ENCODE peak calls at places on chromosomes 1 and 21, in four cellular contexts. U is activated naive CD4-positive, alpha-beta T cell treated with anti-CD3 and anti-CD28 coated beads, Interleukin-2, amount 50 U/mL, for 16 hours; P is HTR-8/SVneo; M is effector CD4-positive, alpha-beta T cell. Q is an unnamed sample.

GRCh38 chr1:152481869-152482664 is 28.5 kb upstream of the LCE5A start:
- DNase-seq in M (no peak), P (no peak), U (no peak), Q (no peak)

GRCh38 chr1:171841931-171842723 is 829 bp downstream of the DNM3 start:
- DNase-seq in M (peak), U (peak), P (no peak), Q (peak)

GRCh38 chr1:170910273-170910672 is 25.1 kb upstream of the MROH9 start:
- DNase-seq in U (no peak), P (no peak), M (no peak), Q (no peak)

GRCh38 chr1:185574139-185574835 is 159.9 kb upstream of the HMCN1 start:
- DNase-seq in P (no peak), U (no peak), M (no peak), Q (no peak)

GRCh38 chr21:29326914-29327554 is 28.3 kb downstream of the BACH1 start:
- DNase-seq in P (no peak), M (no peak), U (no peak), Q (no peak)

GRCh38 chr1:181255270-181255929 is 166.9 kb downstream of the IER5 start:
- DNase-seq in M (no peak), U (no peak), P (peak), Q (no peak)

GRCh38 chr1:17189632-17190525 is 15.0 kb upstream of the PADI1 start:
- DNase-seq in U (no peak), P (peak), M (no peak), Q (no peak)

GRCh38 chr1:171290611-171291010 is 23.4 kb upstream of the FMO4 start:
- DNase-seq in M (no peak), U (no peak), P (no peak), Q (no peak)

GRCh38 chr1:147053269-147053668 is 115.1 kb downstream of the NBPF12 start:
- DNase-seq in P (no peak), M (no peak), U (no peak), Q (no peak)

GRCh38 chr1:16249838-16250241 is 12.9 kb upstream of the CPLANE2 start:
- DNase-seq in M (no peak), P (no peak), U (no peak), Q (no peak)

GRCh38 chr1:31981976-31982375 is 31.7 kb upstream of the KHDRBS1 start:
- DNase-seq in M (peak), P (no peak), U (no peak), Q (peak)

GRCh38 chr1:196660912-196661311 is 9.1 kb downstream of the CFH start:
- DNase-seq in U (no peak), P (peak), M (no peak), Q (no peak)

GRCh38 chr1:193318347-193318746 is 131.9 kb upstream of the B3GALT2 start:
- DNase-seq in P (no peak), M (no peak), U (no peak), Q (no peak)

GRCh38 chr1:160168016-160168415 is 16.6 kb downstream of the ATP1A4 start:
- DNase-seq in P (no peak), M (no peak), U (no peak), Q (no peak)

GRCh38 chr1:19433610-19433999 is 51.7 kb downstream of the CAPZB start:
- DNase-seq in P (no peak), U (no peak), M (no peak), Q (no peak)